ENCODE peak calls at places on chromosomes 16 and 17, in six cellular contexts. L is GM12865, O is endothelial cell, X is stomach, T is B cell, I is hepatocyte. W is an unnamed sample.

GRCh38 chr17:40224707-40225092 is 5.6 kb downstream of the WIPF2 start:
- DNase-seq in I (no peak), X (peak), L (no peak), T (no peak), O (no peak), W (no peak)

GRCh38 chr17:77404812-77405581 is 264.2 kb downstream of the SEC14L1 start:
- DNase-seq in T (peak), X (peak), O (no peak), I (no peak), L (peak), W (peak)

GRCh38 chr17:73089918-73090317 is 2.6 kb downstream of the SLC39A11 start:
- DNase-seq in I (no peak), O (no peak), X (peak), L (no peak), T (no peak), W (no peak)

GRCh38 chr16:68707341-68708152 is 29.5 kb upstream of the CDH1 start:
- DNase-seq in X (peak), O (peak), I (peak), T (no peak), L (no peak), W (peak)

GRCh38 chr17:69654981-69655581 is 240.6 kb downstream of the MAP2K6 start:
- DNase-seq in I (peak), O (no peak), T (no peak), X (no peak), L (no peak), W (peak)

GRCh38 chr16:11328172-11329079 is 16.8 kb upstream of the RMI2 start:
- DNase-seq in T (peak), O (peak), X (peak), I (peak), L (peak), W (peak)

GRCh38 chr16:57007050-57007449 is 17.7 kb downstream of the NLRC5 start:
- DNase-seq in T (no peak), L (no peak), O (no peak), X (no peak), I (no peak), W (no peak)

GRCh38 chr16:88477631-88478030 is 24.6 kb downstream of the ZFPM1 start:
- DNase-seq in L (no peak), O (no peak), I (no peak), T (no peak), X (no peak), W (no peak)

GRCh38 chr16:12113581-12114375 is 137.2 kb downstream of the SNX29 start:
- DNase-seq in L (no peak), I (no peak), O (no peak), T (no peak), X (no peak), W (peak)

GRCh38 chr17:42522263-42522790 is 13.7 kb upstream of the NAGLU start:
- DNase-seq in X (no peak), T (no peak), O (no peak), I (no peak), L (no peak), W (peak)

GRCh38 chr17:39617446-39618251 is 9.1 kb upstream of the PPP1R1B start:
- DNase-seq in L (peak), T (peak), O (no peak), X (peak), I (peak), W (peak)

GRCh38 chr16:1108299-1109252 is 12.5 kb upstream of the C1QTNF8 start:
- DNase-seq in T (no peak), I (no peak), X (peak), L (no peak), O (no peak), W (peak)

GRCh38 chr16:22070361-22071351 is 21.7 kb upstream of the VWA3A start:
- DNase-seq in X (peak), T (no peak), I (no peak), L (no peak), O (no peak), W (peak)

GRCh38 chr16:19307587-19308241 is 22.2 kb downstream of the CLEC19A start:
- DNase-seq in T (no peak), L (peak), I (no peak), O (peak), X (no peak), W (no peak)

GRCh38 chr17:3669085-3669347 is 404 bp downstream of the EMC6 start:
- DNase-seq in X (no peak), L (no peak), T (no peak), O (no peak), I (no peak), W (no peak)

GRCh38 chr17:3665834-3666233 is 2.5 kb downstream of the TAX1BP3 start:
- DNase-seq in L (no peak), T (no peak), O (no peak), I (no peak), X (no peak), W (peak)

GRCh38 chr17:3666516-3666915 is 1.9 kb downstream of the TAX1BP3 start:
- DNase-seq in X (no peak), I (no peak), T (no peak), L (no peak), O (no peak), W (no peak)

GRCh38 chr17:3668279-3669084 is at the start of the genes EMC6 and TAX1BP3:
- DNase-seq in O (peak), I (peak), X (peak), L (peak), T (peak), W (peak)

GRCh38 chr17:3667366-3668278 is 756 bp downstream of the TAX1BP3 start:
- DNase-seq in T (no peak), X (peak), L (peak), I (peak), O (peak), W (peak)
- TF ChIP-seq CTCF in T (no peak), X (no peak), L (no peak), I (no peak), O (no peak), W (no peak)

GRCh38 chr17:2580156-2580555 is 13.3 kb upstream of the PAFAH1B1 start:
- DNase-seq in X (no peak), O (no peak), T (no peak), I (no peak), L (no peak), W (no peak)
- TF ChIP-seq CTCF in X (no peak), O (no peak), T (no peak), I (no peak), L (no peak), W (no peak)

GRCh38 chr16:84115919-84116719 is 623 bp downstream of the MBTPS1 start:
- DNase-seq in L (peak), X (peak), T (no peak), O (no peak), I (no peak), W (no peak)
- TF ChIP-seq CTCF in L (peak), X (no peak), T (peak), O (peak), I (peak), W (peak)

GRCh38 chr17:44188757-44189403 is 2.1 kb downstream of the TMUB2 start:
- DNase-seq in O (no peak), I (no peak), L (no peak), T (no peak), X (no peak), W (peak)
- TF ChIP-seq CTCF in O (no peak), I (no peak), L (no peak), T (no peak), X (no peak), W (no peak)

GRCh38 chr17:9982159-9982558 is 77.1 kb upstream of the RCVRN start:
- DNase-seq in L (peak), O (no peak), T (no peak), I (peak), X (no peak), W (no peak)
- TF ChIP-seq CTCF in L (peak), O (no peak), T (no peak), I (peak), X (no peak), W (no peak)

DNA sequence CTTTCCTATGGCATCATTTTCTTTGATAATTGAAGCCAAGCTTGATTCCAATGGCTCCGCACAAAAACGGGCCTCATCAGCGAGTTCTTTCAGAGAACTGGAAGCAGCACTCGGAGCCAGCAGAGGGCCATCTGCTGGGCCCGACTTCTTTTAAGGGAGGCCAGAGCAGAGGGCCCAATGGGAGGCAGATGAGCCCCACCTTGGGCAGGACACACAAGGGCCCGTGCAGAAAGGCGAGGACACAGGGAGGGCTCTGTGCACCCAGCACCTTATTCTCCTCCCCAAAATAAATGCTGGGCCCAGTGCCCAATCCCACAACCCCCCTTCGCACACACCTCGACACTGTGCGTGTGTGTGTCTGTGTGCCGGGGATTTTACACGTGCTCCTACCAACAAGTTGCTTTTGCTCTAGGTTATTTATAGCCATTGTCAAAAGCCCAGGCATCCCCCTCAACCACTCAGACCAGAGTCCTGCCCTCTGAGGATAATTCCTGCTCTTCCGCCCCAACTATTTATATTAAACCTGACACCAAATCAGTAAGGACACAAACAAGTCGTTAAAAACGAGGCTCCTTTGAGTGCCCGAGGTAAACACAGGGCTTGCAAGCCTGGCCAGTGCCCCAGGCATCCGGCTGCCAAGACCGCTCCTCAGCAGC is 6.8 kb downstream of the AXIN2 start:
- DNase-seq in I (peak), L (no peak), X (no peak), O (no peak), T (no peak), W (peak)
- TF ChIP-seq CTCF in I (peak), L (no peak), X (no peak), O (no peak), T (no peak), W (peak)

GRCh38 chr17:31517524-31517923 is 126.0 kb downstream of the RAB11FIP4 start:
- DNase-seq in I (no peak), L (no peak), O (peak), T (no peak), X (no peak), W (peak)
- TF ChIP-seq CTCF in I (peak), L (peak), O (no peak), T (no peak), X (no peak), W (peak)

DNA sequence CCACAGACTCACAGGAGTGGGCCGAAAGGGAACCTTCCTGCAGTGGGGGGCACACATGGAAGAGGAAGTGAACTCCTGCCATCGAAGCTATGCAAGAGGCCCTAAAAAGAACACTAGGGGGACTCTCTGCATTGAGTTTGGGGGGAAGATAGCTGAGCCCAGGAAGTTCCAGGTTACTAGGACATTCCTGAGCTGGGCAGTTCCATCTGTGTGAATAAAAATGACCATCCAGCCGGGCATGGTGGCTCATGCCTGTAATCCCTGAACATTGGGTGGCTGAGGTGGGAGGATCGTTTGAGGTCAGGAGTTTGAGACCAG is 211.8 kb downstream of the ZNF423 start:
- DNase-seq in X (no peak), I (no peak), T (no peak), O (no peak), L (no peak), W (peak)
- TF ChIP-seq CTCF in X (no peak), I (peak), T (no peak), O (no peak), L (peak), W (peak)

GRCh38 chr17:5509482-5509881 is 23.1 kb downstream of the MIS12 start:
- DNase-seq in X (no peak), I (no peak), L (no peak), T (no peak), O (no peak), W (no peak)

GRCh38 chr17:5502552-5502951 is 16.2 kb downstream of the MIS12 start:
- DNase-seq in T (no peak), X (no peak), L (no peak), O (no peak), I (no peak), W (peak)

GRCh38 chr17:5508855-5509254 is 22.5 kb downstream of the MIS12 start:
- DNase-seq in O (no peak), L (no peak), I (peak), X (no peak), T (no peak), W (peak)

GRCh38 chr17:5510776-5511175 is 24.4 kb downstream of the MIS12 start:
- DNase-seq in T (no peak), I (no peak), L (no peak), O (no peak), X (no peak), W (no peak)

GRCh38 chr17:5506307-5506706 is 19.9 kb downstream of the MIS12 start:
- DNase-seq in T (no peak), X (no peak), L (no peak), I (no peak), O (no peak), W (no peak)
- TF ChIP-seq CTCF in T (no peak), X (no peak), L (no peak), I (no peak), O (no peak), W (no peak)